ENCODE peak calls at places on chromosomes 11 and 22, in four cellular contexts. Y is K562, P is HepG2, K is GM12878. J is an unnamed sample.

GRCh38 chr11:122724520-122724919 is 69.0 kb downstream of the UBASH3B start:
- DNase-seq in K (no peak), Y (no peak), P (no peak), J (no peak)

GRCh38 chr22:47397673-47398072 is 635.2 kb downstream of the TBC1D22A start:
- DNase-seq in P (no peak), Y (no peak), K (no peak), J (no peak)

GRCh38 chr11:83508804-83509203 is 222.6 kb upstream of the CCDC90B start:
- DNase-seq in Y (no peak), K (no peak), P (peak), J (no peak)

GRCh38 chr22:39362932-39363331 is 13.1 kb downstream of the SYNGR1 start:
- DNase-seq in P (no peak), K (no peak), Y (no peak), J (no peak)

GRCh38 chr11:41222236-41222635 is 237.2 kb downstream of the LRRC4C start:
- DNase-seq in K (no peak), Y (no peak), P (no peak), J (no peak)

GRCh38 chr22:37377927-37378326 is 49.4 kb downstream of the ELFN2 start:
- DNase-seq in P (no peak), K (no peak), Y (no peak), J (no peak)

GRCh38 chr11:32244453-32244852 is 153.6 kb downstream of the RCN1 start:
- DNase-seq in P (no peak), Y (no peak), K (no peak), J (no peak)

GRCh38 chr11:111765320-111765983 is 737 bp downstream of the PPP2R1B start:
- DNase-seq in K (no peak), P (no peak), Y (no peak), J (no peak)

GRCh38 chr11:72321381-72321996 is 77.5 kb upstream of the PHOX2A start:
- DNase-seq in K (no peak), Y (peak), P (peak), J (no peak)

GRCh38 chr11:130706572-130706971 is 209.7 kb downstream of the SNX19 start:
- DNase-seq in K (no peak), Y (no peak), P (no peak), J (no peak)

DNA sequence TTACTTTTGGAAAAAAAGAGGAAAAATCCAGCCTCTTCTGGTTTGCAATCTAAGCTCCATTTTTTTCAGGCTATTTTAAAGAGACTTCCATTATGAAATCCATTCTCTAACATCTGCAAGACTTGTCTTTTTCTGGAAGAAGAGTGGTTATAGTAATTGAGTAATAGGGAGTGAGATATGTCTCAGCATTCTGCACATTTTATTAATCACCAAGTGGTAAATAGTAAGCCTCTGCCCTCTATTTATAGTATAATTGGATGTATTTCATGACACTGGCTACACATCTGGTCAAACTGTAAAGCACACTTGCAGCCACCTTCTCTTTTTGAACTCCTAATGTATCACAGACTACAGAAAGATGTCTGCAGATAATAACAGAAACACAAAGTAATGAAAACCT is 391.1 kb downstream of the ETS1 start:
- DNase-seq in K (no peak), Y (no peak), P (no peak), J (no peak)
- TF ChIP-seq ESRRA in K (no peak), Y (no peak), P (no peak), J (no peak)

GRCh38 chr11:1195690-1196515 is 27.0 kb upstream of the MUC5B start:
- DNase-seq in K (no peak), Y (no peak), P (no peak), J (peak)
- TF ChIP-seq CREM in K (no peak), Y (no peak), P (no peak), J (no peak)

GRCh38 chr22:24969588-24970301 is 17.2 kb downstream of the KIAA1671 start:
- DNase-seq in P (peak), K (no peak), Y (no peak), J (no peak)
- TF ChIP-seq ETV6 in P (no peak), K (no peak), Y (no peak), J (no peak)

GRCh38 chr11:96049426-96049825 is 125.5 kb upstream of the MTMR2 start:
- DNase-seq in Y (no peak), K (no peak), P (no peak), J (no peak)
- TF ChIP-seq ESRRA in Y (no peak), K (no peak), P (no peak), J (no peak)

DNA sequence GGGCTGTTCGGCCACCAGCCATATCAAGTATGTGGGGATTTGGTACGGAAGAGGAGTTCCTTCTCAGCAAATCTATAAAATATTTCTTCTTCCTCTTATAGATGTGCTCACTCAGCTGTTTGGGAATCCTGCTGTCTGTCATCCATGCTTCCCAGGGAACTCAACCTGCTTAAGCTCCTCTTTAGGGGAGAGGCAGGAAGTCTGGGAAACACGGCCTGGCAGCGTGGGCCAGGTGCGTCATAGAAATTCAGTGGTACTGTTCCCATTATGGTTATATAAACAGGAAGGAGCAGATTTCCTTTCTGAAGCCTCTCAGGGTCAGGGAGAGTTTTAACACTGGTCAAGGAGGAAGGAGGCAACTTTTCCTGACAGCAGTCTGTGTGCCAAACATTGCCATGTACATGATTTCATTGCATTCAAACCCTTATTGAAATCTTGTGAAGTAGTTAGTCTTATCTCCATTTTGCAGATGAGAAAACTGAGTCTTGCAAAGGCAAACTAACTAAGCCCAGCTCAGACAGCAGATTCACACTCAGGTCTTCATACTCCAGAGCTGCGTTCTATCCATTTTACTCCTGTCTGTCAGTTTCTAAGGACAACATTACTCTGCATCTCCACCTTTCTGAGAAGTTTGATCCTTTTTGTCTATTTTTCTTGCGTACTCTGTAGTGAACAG is 35.4 kb upstream of the AMOTL1 start:
- DNase-seq in P (no peak), K (no peak), Y (peak), J (no peak)
- TF ChIP-seq CREM in P (no peak), K (no peak), Y (no peak), J (no peak)